ENCODE peak calls at places on chromosomes 1 and 21, in five cellular contexts. X is AG09309, M is foreskin keratinocyte, T is suprapubic skin, O is Calu3. H is an unnamed sample.

GRCh38 chr1:31760422-31760900 is 3.7 kb downstream of the ADGRB2 start:
- DNase-seq in T (no peak), X (no peak), O (no peak), M (no peak), H (no peak)

GRCh38 chr1:217713223-217713622 is 82.1 kb downstream of the SPATA17 start:
- DNase-seq in O (no peak), X (no peak), M (no peak), T (no peak), H (no peak)

GRCh38 chr1:64121766-64122385 is 81.5 kb upstream of the UBE2U start:
- DNase-seq in M (peak), O (no peak), T (no peak), X (no peak), H (no peak)

GRCh38 chr1:4518621-4519020 is 135.8 kb upstream of the AJAP1 start:
- DNase-seq in M (no peak), O (no peak), X (no peak), T (peak), H (no peak)

GRCh38 chr1:44681905-44682900 is 7.7 kb downstream of the ARMH1 start:
- DNase-seq in T (no peak), M (no peak), O (peak), X (no peak), H (peak)

GRCh38 chr1:228157381-228158126 is 7.8 kb downstream of the GJC2 start:
- DNase-seq in M (no peak), X (no peak), O (no peak), T (no peak), H (peak)

GRCh38 chr21:43287111-43287973 is 118.5 kb downstream of the CRYAA start:
- DNase-seq in O (peak), X (no peak), M (no peak), T (no peak), H (peak)

GRCh38 chr1:181077576-181078242 is 10.8 kb upstream of the IER5 start:
- DNase-seq in M (peak), T (no peak), O (no peak), X (no peak), H (no peak)

GRCh38 chr1:229980009-229980408 is 87.0 kb upstream of the GALNT2 start:
- DNase-seq in X (no peak), T (no peak), M (peak), O (no peak), H (no peak)

GRCh38 chr1:154870734-154871133 is 653 bp upstream of the KCNN3 start:
- DNase-seq in T (no peak), X (no peak), M (no peak), O (no peak), H (no peak)

GRCh38 chr1:243230914-243231313 is 24.2 kb downstream of the CEP170 start:
- DNase-seq in T (no peak), M (no peak), X (no peak), O (no peak), H (no peak)

GRCh38 chr1:54979327-54979891 is 1.0 kb upstream of the TMEM61 start:
- DNase-seq in X (no peak), T (peak), M (no peak), O (no peak), H (no peak)

GRCh38 chr1:183934284-183934683 is 103.2 kb downstream of the COLGALT2 start:
- DNase-seq in T (no peak), O (no peak), M (no peak), X (no peak), H (no peak)

GRCh38 chr1:56028879-56029278 is 550.5 kb downstream of the PLPP3 start:
- DNase-seq in O (no peak), T (no peak), M (no peak), X (no peak), H (no peak)

GRCh38 chr21:27802816-27803475 is 836.1 kb upstream of the ADAMTS5 start:
- DNase-seq in O (peak), T (no peak), M (peak), X (no peak), H (no peak)

GRCh38 chr1:31731049-31731565 is 27.3 kb upstream of the COL16A1 start:
- DNase-seq in X (no peak), O (no peak), M (no peak), T (no peak), H (peak)

GRCh38 chr1:115245227-115245626 is 92.8 kb downstream of the NGF start:
- DNase-seq in M (no peak), T (no peak), O (no peak), X (no peak), H (no peak)

GRCh38 chr1:90413519-90413918 is 303.6 kb downstream of the BARHL2 start:
- DNase-seq in O (no peak), T (no peak), M (no peak), X (no peak), H (no peak)

GRCh38 chr1:234108921-234109320 is 204.4 kb downstream of the SLC35F3 start:
- DNase-seq in M (no peak), O (no peak), X (no peak), T (no peak), H (no peak)

GRCh38 chr1:20472860-20473711 is 12.9 kb downstream of the CAMK2N1 start:
- DNase-seq in O (no peak), T (no peak), M (no peak), X (no peak), H (peak)

GRCh38 chr1:53219711-53220110 is 723 bp downstream of the CZIB start:
- DNase-seq in O (no peak), X (no peak), M (no peak), T (peak), H (no peak)

GRCh38 chr1:21673277-21673780 is 4.2 kb upstream of the RAP1GAP start:
- DNase-seq in X (peak), M (no peak), O (no peak), T (peak), H (no peak)

GRCh38 chr1:61504840-61505239 is 220.1 kb downstream of the TM2D1 start:
- DNase-seq in M (peak), X (no peak), O (no peak), T (no peak), H (no peak)

GRCh38 chr21:43348801-43349261 is 78.1 kb downstream of the SIK1 start:
- DNase-seq in X (no peak), T (no peak), O (no peak), M (no peak), H (no peak)

GRCh38 chr1:44024903-44025525 is 6.2 kb downstream of the SLC6A9 start:
- DNase-seq in T (no peak), X (no peak), M (no peak), O (no peak), H (no peak)

GRCh38 chr1:162218975-162219374 is 149.5 kb downstream of the NOS1AP start:
- DNase-seq in X (no peak), M (peak), T (no peak), O (no peak), H (no peak)

DNA sequence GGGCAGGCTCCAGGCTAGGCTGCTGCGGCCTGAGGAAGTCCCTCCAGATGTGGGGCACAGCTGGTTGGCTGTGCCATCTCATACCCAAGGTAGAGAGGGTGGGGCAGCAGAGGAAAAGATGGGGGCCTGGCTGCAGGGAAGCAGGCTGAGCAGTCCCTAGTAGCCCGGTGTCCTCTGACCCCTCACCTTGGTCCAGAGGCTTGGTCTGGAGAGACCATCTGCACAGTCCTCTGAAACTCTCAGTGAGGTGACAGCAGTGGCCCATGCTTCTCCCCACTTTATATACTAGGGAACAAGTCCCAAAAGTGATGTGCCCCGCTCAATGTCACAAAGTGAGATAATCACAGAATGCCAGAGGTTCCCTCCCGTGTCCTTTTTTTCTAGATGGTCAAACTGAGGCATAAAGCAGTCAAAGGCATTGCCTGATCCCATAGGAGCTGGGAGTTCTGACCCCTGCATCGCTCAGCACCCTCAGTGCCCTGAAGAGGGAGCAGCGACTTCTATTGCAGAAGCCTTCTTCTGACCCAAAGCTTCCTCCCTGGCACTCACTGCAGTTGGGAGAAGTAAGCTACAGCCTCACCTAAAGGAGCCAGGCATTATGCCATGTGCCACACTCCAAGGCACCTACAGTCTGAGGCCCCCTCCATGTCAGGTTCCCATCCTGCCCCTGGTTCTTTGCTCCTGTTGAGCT is 45.5 kb downstream of the TRABD2B start:
- DNase-seq in O (no peak), T (no peak), M (no peak), X (no peak), H (no peak)
- TF ChIP-seq CTCF in O (no peak), T (no peak), M (peak), X (no peak), H (no peak)

DNA sequence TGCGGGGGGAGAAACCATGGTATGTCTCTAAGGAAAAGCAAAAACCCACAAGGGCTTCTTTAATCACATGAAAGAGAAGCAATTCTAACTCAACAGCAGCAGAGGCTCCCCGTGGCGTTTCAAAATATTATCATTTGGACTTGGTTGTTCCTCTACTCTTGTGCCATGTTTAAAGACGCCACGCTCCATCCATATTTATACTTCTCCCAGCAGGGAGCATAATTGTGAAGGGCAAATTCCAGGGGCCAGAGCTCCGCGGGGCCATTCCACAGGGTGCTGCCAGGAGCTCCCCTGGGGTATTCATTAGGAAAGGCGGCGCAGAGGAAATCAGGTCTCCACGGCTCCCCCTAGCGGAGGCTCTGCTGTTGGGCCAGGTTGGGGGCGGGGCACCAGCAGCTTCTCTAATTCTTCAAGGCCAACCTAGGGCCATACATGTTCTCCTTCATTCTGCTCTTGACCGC is 92.1 kb upstream of the SSX2IP start:
- DNase-seq in X (no peak), O (peak), M (no peak), T (no peak), H (no peak)
- TF ChIP-seq CTCF in X (peak), O (peak), M (peak), T (peak), H (peak)

GRCh38 chr21:35508389-35508888 is 459.3 kb upstream of the RUNX1 start:
- DNase-seq in M (no peak), O (peak), X (peak), T (no peak), H (no peak)
- TF ChIP-seq CTCF in M (peak), O (peak), X (peak), T (no peak), H (peak)

GRCh38 chr1:27097484-27097917 is 57.4 kb downstream of the SLC9A1 start:
- DNase-seq in M (no peak), T (peak), O (peak), X (peak), H (no peak)
- TF ChIP-seq CTCF in M (peak), T (peak), O (peak), X (peak), H (peak)

H was measured in chondrocyte.